ENCODE peak calls at places on chromosomes 5 and 9, in six cellular contexts. N is adrenal gland; A is dorsolateral prefrontal cortex; Y is fibroblast of lung; E is effector memory CD4-positive, alpha-beta T cell; B is AG04450. I is an unnamed sample.
A peak's percentile ranks its signal among the peaks of the same experiment; 100 is the strongest.

GRCh38 chr5:113380299-113381014 is 54.3 kb downstream of the TSSK1B start:
- DNase-seq in A (no peak), N (no peak), B (no peak), E (no peak), Y (peak; percentile 69), I (no peak)

GRCh38 chr9:90343360-90343759 is 299.3 kb downstream of the DIRAS2 start:
- DNase-seq in B (no peak), A (no peak), N (no peak), Y (no peak), E (no peak), I (no peak)

GRCh38 chr5:96228449-96228848 is 204.6 kb downstream of the PCSK1 start:
- DNase-seq in A (no peak), N (no peak), B (no peak), E (no peak), Y (peak; percentile 71), I (no peak)

GRCh38 chr5:11797132-11797531 is 107.1 kb downstream of the CTNND2 start:
- DNase-seq in B (no peak), N (no peak), A (peak; percentile 34), E (no peak), Y (peak; percentile 10), I (no peak)

GRCh38 chr5:71932649-71933338 is 174.5 kb upstream of the MAP1B start:
- DNase-seq in A (peak; percentile 42), B (no peak), Y (peak; percentile 92), N (peak; percentile 78), E (no peak), I (no peak)

GRCh38 chr9:113622600-113623400 is 159.3 kb downstream of the RGS3 start:
- DNase-seq in A (peak; percentile 14), E (no peak), B (no peak), Y (peak; percentile 96), N (peak; percentile 55), I (no peak)

GRCh38 chr5:135329101-135329912 is 69.7 kb downstream of the MACROH2A1 start:
- DNase-seq in E (no peak), Y (no peak), N (no peak), B (no peak), A (no peak), I (no peak)

GRCh38 chr5:110398951-110399350 is 327.5 kb downstream of the TMEM232 start:
- DNase-seq in E (no peak), N (no peak), Y (no peak), A (no peak), B (no peak), I (no peak)

GRCh38 chr9:127567898-127568617 is 44.0 kb upstream of the STXBP1 start:
- DNase-seq in Y (peak; percentile 19), N (no peak), E (no peak), B (no peak), A (no peak), I (no peak)

GRCh38 chr9:99354104-99354503 is 132.0 kb downstream of the SEC61B start:
- DNase-seq in N (no peak), A (no peak), Y (no peak), E (no peak), B (no peak), I (no peak)

GRCh38 chr9:108484468-108484867 is 371.3 kb downstream of the ACTL7B start:
- DNase-seq in E (no peak), Y (no peak), A (no peak), N (no peak), B (no peak), I (no peak)

GRCh38 chr9:126347911-126348760 is 21.5 kb downstream of the MVB12B start:
- DNase-seq in A (no peak), Y (no peak), E (no peak), N (no peak), B (no peak), I (no peak)

GRCh38 chr9:98778711-98779530 is 17.4 kb downstream of the ANKS6 start:
- DNase-seq in E (no peak), N (no peak), Y (no peak), A (no peak), B (no peak), I (no peak)

GRCh38 chr9:100580255-100580654 is 2.4 kb downstream of the CAVIN4 start:
- DNase-seq in E (no peak), N (no peak), A (no peak), Y (no peak), B (no peak), I (no peak)
- H3K27ac ChIP-seq in E (no peak overlapping the region), N (no peak overlapping the region), A (no peak overlapping the region), Y (no peak overlapping the region), B (no peak overlapping the region), I (no peak overlapping the region)

GRCh38 chr9:133843250-133843649 is 105.1 kb upstream of the SARDH start:
- DNase-seq in N (no peak), A (no peak), B (no peak), E (no peak), Y (no peak), I (no peak)

GRCh38 chr9:133841167-133841812 is 103.1 kb upstream of the SARDH start:
- DNase-seq in B (no peak), Y (no peak), E (no peak), A (no peak), N (no peak), I (no peak)

GRCh38 chr9:133842721-133843227 is 104.6 kb upstream of the SARDH start:
- DNase-seq in N (no peak), E (no peak), Y (no peak), B (no peak), A (no peak), I (no peak)

GRCh38 chr9:133843751-133844373 is 105.7 kb upstream of the SARDH start:
- DNase-seq in A (no peak), Y (no peak), N (no peak), E (no peak), B (no peak), I (no peak)

DNA sequence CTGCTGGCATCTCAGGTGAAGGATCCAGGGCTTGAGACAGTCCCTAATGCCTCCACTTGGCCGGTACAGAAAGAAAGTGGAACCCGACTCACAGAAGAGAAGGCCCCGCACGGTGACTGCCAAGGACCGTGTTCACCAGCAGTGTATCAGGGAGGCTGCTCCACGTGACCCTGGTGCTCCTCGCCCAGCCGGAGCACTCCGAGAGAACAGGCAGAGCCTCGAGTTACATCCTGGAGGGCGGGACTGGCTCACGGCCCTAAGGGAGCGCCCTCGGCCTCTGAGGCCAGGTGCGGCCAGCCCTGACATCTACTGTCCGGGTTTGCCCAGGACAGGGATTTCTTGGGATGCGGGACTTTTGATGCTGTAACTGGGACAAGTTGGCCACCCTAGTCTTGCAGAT is 104.0 kb upstream of the SARDH start:
- DNase-seq in A (no peak), Y (no peak), E (no peak), N (peak; percentile 81), B (no peak), I (no peak)
- H3K27ac ChIP-seq in A (no peak overlapping the region), Y (no peak overlapping the region), E (no peak overlapping the region), N (peak overlapping the region; percentile 56), B (no peak overlapping the region), I (no peak overlapping the region)

GRCh38 chr9:91790912-91791311 is 159.1 kb downstream of the ROR2 start:
- DNase-seq in Y (no peak), A (no peak), E (no peak), N (peak; percentile 25), B (no peak), I (no peak)

GRCh38 chr9:91786132-91786896 is 163.7 kb downstream of the ROR2 start:
- DNase-seq in B (no peak), N (peak; percentile 45), Y (no peak), A (no peak), E (no peak), I (no peak)

GRCh38 chr9:91787931-91788330 is 162.1 kb downstream of the ROR2 start:
- DNase-seq in Y (no peak), A (no peak), B (no peak), N (no peak), E (no peak), I (no peak)

GRCh38 chr9:91785403-91785917 is 164.6 kb downstream of the ROR2 start:
- DNase-seq in E (no peak), A (no peak), N (no peak), B (no peak), Y (no peak), I (no peak)

DNA sequence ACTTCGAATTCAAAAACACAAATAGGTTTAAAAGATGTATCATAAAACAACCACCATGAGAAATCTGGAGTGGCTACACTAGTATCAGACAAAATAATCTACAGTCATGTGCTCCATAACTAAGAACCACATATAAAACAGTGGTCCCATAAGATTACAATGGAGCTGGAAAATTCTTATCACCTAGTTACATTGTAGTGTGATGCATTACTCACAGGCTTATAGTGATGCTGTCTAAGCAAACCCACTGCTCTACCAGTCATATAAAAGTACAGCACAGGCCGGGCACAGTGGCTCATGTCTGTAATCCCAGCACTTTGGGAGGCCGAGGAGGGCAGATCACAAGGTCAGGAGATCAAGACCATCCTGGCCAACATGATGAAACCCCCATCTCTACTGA is 160.1 kb downstream of the ROR2 start:
- DNase-seq in Y (no peak), E (no peak), A (no peak), N (peak; percentile 36), B (no peak), I (no peak)
- H3K27ac ChIP-seq in Y (no peak overlapping the region), E (no peak overlapping the region), A (no peak overlapping the region), N (no peak overlapping the region), B (no peak overlapping the region), I (no peak overlapping the region)

GRCh38 chr5:15647251-15647650 is 147.3 kb downstream of the FBXL7 start:
- DNase-seq in E (no peak), Y (no peak), A (no peak), B (no peak), N (no peak), I (no peak)

GRCh38 chr5:15646351-15646750 is 146.4 kb downstream of the FBXL7 start:
- DNase-seq in B (no peak), N (no peak), A (no peak), E (no peak), Y (no peak), I (no peak)

GRCh38 chr5:15645376-15645775 is 145.4 kb downstream of the FBXL7 start:
- DNase-seq in A (no peak), E (no peak), B (no peak), Y (peak; percentile 50), N (peak; percentile 60), I (no peak)

GRCh38 chr5:15645776-15646175 is 145.8 kb downstream of the FBXL7 start:
- DNase-seq in N (no peak), Y (peak; percentile 45), B (no peak), E (no peak), A (no peak), I (no peak)

DNA sequence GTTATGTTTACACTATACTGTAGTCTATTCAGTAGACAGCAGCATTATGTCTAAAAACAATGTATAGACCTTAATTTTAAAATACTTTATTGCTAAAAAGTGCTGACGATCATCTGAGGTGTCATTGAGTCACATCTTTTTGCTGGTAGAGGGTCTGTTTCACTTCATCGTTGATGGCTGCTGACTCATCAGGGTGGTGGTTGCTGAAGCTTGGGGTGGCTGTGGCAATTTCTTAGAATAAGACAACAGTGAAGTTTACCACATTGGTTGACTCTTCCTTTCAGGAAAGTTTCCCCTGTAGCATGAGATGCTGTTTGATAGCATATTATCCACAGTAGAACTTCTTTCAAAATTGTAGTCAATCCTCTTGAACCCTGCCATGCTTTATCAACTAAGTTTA is 150.3 kb downstream of the FBXL7 start:
- DNase-seq in Y (peak; percentile 29), E (no peak), N (no peak), A (no peak), B (no peak), I (no peak)
- H3K27ac ChIP-seq in Y (no peak overlapping the region), E (no peak overlapping the region), N (no peak overlapping the region), A (no peak overlapping the region), B (no peak overlapping the region), I (no peak overlapping the region)

GRCh38 chr9:137241490-137242328 is 622 bp downstream of the TUBB4B start:
- DNase-seq in Y (peak; percentile 37), E (peak; percentile 66), N (peak; percentile 79), B (no peak), A (no peak), I (no peak)
- H3K27ac ChIP-seq in Y (peak overlapping the region; percentile 82), E (peak overlapping the region; percentile 71), N (peak overlapping the region; percentile 87), B (peak overlapping the region; percentile 39), A (peak overlapping the region; percentile 84), I (peak overlapping the region; percentile 91)